ENCODE peak calls at places on chromosomes 4 and X, in four cellular contexts. E is right lobe of liver, M is Calu3, S is GM12892. V is an unnamed sample.

GRCh38 chr4:142473218-142473959 is 372.7 kb downstream of the INPP4B start:
- DNase-seq in E (no peak), M (peak; percentile 66), S (no peak), V (peak; percentile 46)

GRCh38 chr4:38086515-38087226 is 126.5 kb downstream of the PTTG2 start:
- DNase-seq in E (no peak), M (no peak), S (no peak), V (no peak)

GRCh38 chrX:102978594-102978993 is 41.5 kb downstream of the RAB40AL start:
- DNase-seq in E (no peak), M (no peak), S (no peak), V (no peak)

GRCh38 chr4:169312690-169313422 is 42.1 kb upstream of the SH3RF1 start:
- DNase-seq in E (no peak), M (no peak), S (no peak), V (no peak)

GRCh38 chr4:112130903-112131302 is 14.4 kb upstream of the FAM241A start:
- DNase-seq in E (no peak), M (no peak), S (no peak), V (no peak)

GRCh38 chrX:10042055-10042454 is 74.9 kb downstream of the CLDN34 start:
- DNase-seq in E (no peak), M (no peak), S (no peak), V (no peak)

GRCh38 chrX:129678176-129678880 is 23.6 kb upstream of the APLN start:
- DNase-seq in E (peak; percentile 46), M (peak; percentile 82), S (no peak), V (peak; percentile 72)

GRCh38 chrX:120334603-120335002 is 23.3 kb upstream of the TMEM255A start:
- DNase-seq in E (no peak), M (no peak), S (no peak), V (no peak)

GRCh38 chr4:2402053-2402452 is 16.4 kb downstream of the ZFYVE28 start:
- DNase-seq in E (peak; percentile 77), M (no peak), S (no peak), V (peak; percentile 68)

GRCh38 chrX:97238632-97239031 is 354.9 kb downstream of the RPA4 start:
- DNase-seq in E (no peak), M (peak; percentile 12), S (no peak), V (no peak)

GRCh38 chr4:10581022-10581421 is 103.5 kb downstream of the CLNK start:
- DNase-seq in E (no peak), M (no peak), S (no peak), V (no peak)

GRCh38 chr4:5708171-5708828 is at the start of gene EVC2:
- DNase-seq in E (peak; percentile 54), M (no peak), S (no peak), V (peak; percentile 76)

GRCh38 chrX:30779453-30780030 is 109.5 kb downstream of the TAB3 start:
- DNase-seq in E (no peak), M (no peak), S (no peak), V (no peak)

GRCh38 chr4:47263721-47264120 is 199.8 kb downstream of the COMMD8 start:
- DNase-seq in E (no peak), M (no peak), S (no peak), V (no peak)

GRCh38 chr4:76624271-76624681 is 189.2 kb downstream of the SHROOM3 start:
- DNase-seq in E (no peak), M (peak; percentile 15), S (no peak), V (no peak)

GRCh38 chrX:68018248-68019203 is 414.8 kb downstream of the OPHN1 start:
- DNase-seq in E (peak; percentile 51), M (peak; percentile 30), S (no peak), V (no peak)

GRCh38 chr4:174907508-174907907 is 10.7 kb upstream of the ADAM29 start:
- DNase-seq in E (no peak), M (no peak), S (no peak), V (no peak)

GRCh38 chr4:159360549-159360948 is 257.7 kb downstream of the RAPGEF2 start:
- DNase-seq in E (no peak), M (no peak), S (no peak), V (no peak)

GRCh38 chr4:140633951-140634350 is 65.2 kb upstream of the UCP1 start:
- DNase-seq in E (no peak), M (no peak), S (no peak), V (no peak)

GRCh38 chr4:80307183-80307735 is 28.3 kb upstream of the CFAP299 start:
- DNase-seq in E (no peak), M (no peak), S (no peak), V (no peak)

GRCh38 chr4:165502919-165503907 is 124.4 kb downstream of the CPE start:
- DNase-seq in E (no peak), M (no peak), S (no peak), V (no peak)

GRCh38 chr4:76250962-76251361 is 559 bp upstream of the FAM47E start:
- DNase-seq in E (no peak), M (no peak), S (no peak), V (no peak)

GRCh38 chrX:48540015-48540350 is 469 bp downstream of the TBC1D25 start:
- DNase-seq in E (no peak), M (peak; percentile 46), S (no peak), V (no peak)

GRCh38 chr4:76035146-76035545 is 724 bp downstream of the CXCL11 start:
- DNase-seq in E (no peak), M (no peak), S (no peak), V (no peak)

GRCh38 chr4:2289311-2289954 is 27.5 kb upstream of the MXD4 start:
- DNase-seq in E (no peak), M (no peak), S (no peak), V (no peak)